ENCODE peak calls at places on chromosomes 7 and 10, in five cellular contexts. T is IMR-90, F is tibial nerve, X is GM12878, H is body of pancreas. N is an unnamed sample.

GRCh38 chr7:71625534-71625933 is 493.6 kb downstream of the GALNT17 start:
- DNase-seq in T (no peak), F (no peak), X (no peak), H (no peak), N (no peak)

GRCh38 chr10:45294681-45295080 is 20.7 kb downstream of the OR13A1 start:
- DNase-seq in T (no peak), F (no peak), X (no peak), H (no peak), N (no peak)

GRCh38 chr10:97334370-97335175 is at the start of gene FRAT2:
- DNase-seq in T (peak), F (peak), X (peak), H (peak), N (peak)

GRCh38 chr7:35593896-35594295 is 101.0 kb downstream of the HERPUD2 start:
- DNase-seq in T (no peak), F (no peak), X (no peak), H (no peak), N (no peak)

GRCh38 chr10:125720002-125720382 is 483 bp downstream of the EDRF1 start:
- DNase-seq in T (peak), F (no peak), X (no peak), H (peak), N (peak)

GRCh38 chr10:129646921-129647320 is 179.9 kb downstream of the MGMT start:
- DNase-seq in T (no peak), F (no peak), X (no peak), H (no peak), N (no peak)

GRCh38 chr10:5502903-5503835 is 3.8 kb upstream of the CALML5 start:
- DNase-seq in T (no peak), F (no peak), X (no peak), H (peak), N (no peak)

GRCh38 chr10:60430017-60430416 is 40.3 kb upstream of the ANK3 start:
- DNase-seq in T (peak), F (no peak), X (no peak), H (no peak), N (no peak)

GRCh38 chr7:156003220-156004162 is 191.2 kb upstream of the SHH start:
- DNase-seq in T (no peak), F (no peak), X (no peak), H (no peak), N (no peak)

GRCh38 chr10:121669010-121669366 is 70.7 kb upstream of the FGFR2 start:
- DNase-seq in T (no peak), F (no peak), X (no peak), H (no peak), N (no peak)

GRCh38 chr10:44425466-44425865 is 40.6 kb upstream of the CXCL12 start:
- DNase-seq in T (no peak), F (no peak), X (no peak), H (no peak), N (no peak)

GRCh38 chr7:88401009-88401623 is 94.4 kb upstream of the STEAP4 start:
- DNase-seq in T (no peak), F (no peak), X (no peak), H (no peak), N (no peak)

GRCh38 chr10:93071674-93072224 is 1.9 kb upstream of the CYP26A1 start:
- DNase-seq in T (no peak), F (no peak), X (no peak), H (peak), N (no peak)

GRCh38 chr7:1850976-1851571 is 181.0 kb downstream of the ELFN1 start:
- DNase-seq in T (no peak), F (no peak), X (no peak), H (no peak), N (no peak)

GRCh38 chr7:122217125-122217524 is 73.1 kb upstream of the AASS start:
- DNase-seq in T (no peak), F (no peak), X (no peak), H (peak), N (no peak)

GRCh38 chr10:127694580-127695193 is 42.3 kb upstream of the FOXI2 start:
- DNase-seq in T (no peak), F (no peak), X (no peak), H (peak), N (no peak)

GRCh38 chr10:69382382-69383117 is 34.2 kb downstream of the TACR2 start:
- DNase-seq in T (peak), F (no peak), X (no peak), H (no peak), N (no peak)
- TF ChIP-seq POLR2A in T (no peak), F (no peak), X (no peak), H (no peak), N (no peak)

DNA sequence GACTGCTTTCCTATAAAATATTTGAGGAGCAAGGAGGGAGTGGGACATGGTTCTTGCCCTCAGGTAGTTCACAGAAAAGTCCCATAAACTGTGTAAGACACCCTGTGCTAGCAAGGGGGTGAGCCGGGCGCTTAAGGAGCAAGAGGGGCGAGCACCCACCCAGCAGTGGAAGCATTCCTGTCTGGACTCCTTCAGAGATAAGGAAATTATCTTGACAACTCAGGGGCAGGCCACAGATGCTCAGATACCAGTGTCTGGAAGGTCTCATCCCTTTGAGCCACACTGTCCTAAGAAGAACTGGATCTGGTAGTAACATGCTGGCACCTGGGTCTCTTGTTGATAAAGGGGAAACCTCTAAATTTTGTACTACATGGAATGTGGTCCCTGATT is 54.1 kb downstream of the DAGLB start:
- DNase-seq in T (no peak), F (no peak), X (no peak), H (no peak), N (no peak)
- TF ChIP-seq POLR2A in T (no peak), F (no peak), X (no peak), H (no peak), N (no peak)

GRCh38 chr7:134457166-134457565 is 1.7 kb downstream of the AKR1B1 start:
- DNase-seq in T (no peak), F (no peak), X (no peak), H (no peak), N (no peak)

GRCh38 chr7:134460000-134460399 is 1.1 kb upstream of the AKR1B1 start:
- DNase-seq in T (peak), F (no peak), X (no peak), H (no peak), N (no peak)

GRCh38 chr7:134461921-134462320 is 3.0 kb upstream of the AKR1B1 start:
- DNase-seq in T (no peak), F (no peak), X (no peak), H (no peak), N (no peak)

GRCh38 chr7:134458341-134458805 is 527 bp downstream of the AKR1B1 start:
- DNase-seq in T (peak), F (peak), X (peak), H (peak), N (no peak)

GRCh38 chr7:134458806-134459698 is at the start of gene AKR1B1:
- DNase-seq in T (peak), F (peak), X (peak), H (peak), N (peak)
- TF ChIP-seq POLR2A in T (peak), F (peak), X (peak), H (peak), N (peak)

DNA sequence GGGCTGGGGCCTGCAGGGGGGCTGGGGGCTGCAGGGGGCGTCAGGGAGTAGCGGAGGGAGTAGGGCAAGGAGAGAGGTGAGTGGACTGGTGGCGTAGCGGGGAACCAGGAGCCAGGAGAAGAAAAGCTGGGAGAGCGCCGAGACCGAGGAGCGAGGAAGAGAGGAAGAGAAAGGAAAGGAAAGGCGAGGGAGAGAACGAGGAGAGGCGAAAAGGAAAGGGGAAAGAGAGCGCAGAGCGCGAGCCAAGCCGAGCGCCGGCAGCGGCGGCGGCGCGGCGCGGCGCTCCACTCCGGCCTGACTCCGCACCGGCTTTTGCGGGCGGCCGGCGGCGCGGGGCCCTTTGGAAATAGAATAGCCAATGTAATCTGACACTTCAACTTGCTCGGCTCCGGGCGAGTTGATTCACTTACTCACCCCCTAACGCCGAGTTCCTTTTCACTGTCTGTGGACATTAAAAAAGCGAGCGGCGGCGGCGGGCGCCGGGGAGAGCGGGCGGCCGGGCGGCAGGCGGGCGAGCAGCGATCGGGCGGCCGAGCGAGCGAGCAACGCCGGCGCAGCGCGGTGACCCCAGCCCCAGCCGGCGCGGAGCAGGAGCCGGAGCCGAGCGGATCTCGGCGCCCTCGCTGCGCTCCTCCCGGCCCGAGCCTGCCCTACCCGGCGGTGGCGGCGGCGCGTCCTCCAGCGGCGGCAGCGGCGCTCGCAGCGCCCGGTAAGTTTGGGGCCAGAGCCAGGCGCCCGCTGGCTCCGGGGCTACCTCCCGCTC is at the start of gene ZMIZ1:
- DNase-seq in T (peak), F (peak), X (no peak), H (peak), N (peak)
- TF ChIP-seq POLR2A in T (peak), F (peak), X (no peak), H (peak), N (peak)

DNA sequence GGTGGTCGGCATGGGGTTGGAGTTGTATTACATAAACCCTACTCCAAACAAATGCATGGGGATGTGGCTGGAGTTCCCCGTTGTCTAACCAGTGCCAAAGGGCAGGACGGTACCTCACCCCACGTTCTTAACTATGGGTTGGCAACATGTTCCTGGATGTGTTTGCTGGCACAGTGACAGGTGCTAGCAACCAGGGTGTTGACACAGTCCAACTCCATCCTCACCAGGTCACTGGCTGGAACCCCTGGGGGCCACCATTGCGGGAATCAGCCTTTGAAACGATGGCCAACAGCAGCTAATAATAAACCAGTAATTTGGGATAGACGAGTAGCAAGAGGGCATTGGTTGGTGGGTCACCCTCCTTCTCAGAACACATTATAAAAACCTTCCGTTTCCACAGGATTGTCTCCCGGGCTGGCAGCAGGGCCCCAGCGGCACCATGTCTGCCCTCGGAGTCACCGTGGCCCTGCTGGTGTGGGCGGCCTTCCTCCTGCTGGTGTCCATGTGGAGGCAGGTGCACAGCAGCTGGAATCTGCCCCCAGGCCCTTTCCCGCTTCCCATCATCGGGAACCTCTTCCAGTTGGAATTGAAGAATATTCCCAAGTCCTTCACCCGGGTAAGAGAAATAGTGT is at the start of gene CYP2E1:
- DNase-seq in T (no peak), F (no peak), X (no peak), H (no peak), N (no peak)
- TF ChIP-seq POLR2A in T (no peak), F (no peak), X (no peak), H (no peak), N (no peak)

DNA sequence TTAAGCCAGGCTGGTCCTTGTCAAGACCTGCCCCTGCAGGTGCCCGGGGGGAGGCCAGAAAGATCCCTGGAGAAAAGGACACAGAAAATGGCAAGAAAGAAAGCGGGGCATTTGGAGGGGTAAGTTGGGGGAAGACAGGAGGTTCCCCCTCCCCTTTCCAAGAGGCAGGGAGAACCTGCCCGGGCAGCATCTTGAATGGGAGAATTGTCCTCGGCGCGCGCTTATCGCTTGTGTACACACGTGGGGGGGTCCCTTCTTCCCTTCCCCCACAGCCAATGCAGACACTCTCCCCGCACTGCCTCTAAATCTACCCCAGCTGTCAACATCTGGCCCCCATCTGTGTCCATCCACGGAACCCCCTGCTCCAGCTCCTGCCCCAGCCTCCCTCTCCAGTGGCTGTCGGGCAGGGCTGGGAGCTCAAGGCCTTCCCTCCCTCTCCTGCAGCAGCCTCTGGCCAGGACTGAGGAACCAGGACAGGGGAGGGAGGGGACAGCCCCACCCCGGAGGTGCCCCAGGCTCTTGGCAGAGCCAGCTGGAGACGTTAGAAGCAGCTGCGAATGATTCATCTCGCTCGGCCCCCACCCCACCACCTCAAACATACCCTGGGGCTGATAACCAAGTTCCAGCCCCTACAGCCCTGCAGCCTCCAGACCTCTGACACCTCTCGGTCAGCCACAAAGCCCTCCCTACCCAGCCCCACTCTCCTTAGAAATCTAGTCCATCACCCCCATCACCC is 25.3 kb downstream of the EPHB4 start:
- DNase-seq in T (peak), F (no peak), X (no peak), H (peak), N (no peak)
- TF ChIP-seq POLR2A in T (no peak), F (no peak), X (no peak), H (no peak), N (no peak)